ENCODE peak calls at places on chromosomes 2 and 18, in four cellular contexts. G is tibial nerve, B is heart left ventricle, P is transverse colon. L is an unnamed sample.

GRCh38 chr2:127932199-127932877 is 46.6 kb upstream of the AMMECR1L start:
- DNase-seq in B (no peak), P (no peak), G (no peak), L (no peak)

GRCh38 chr2:230650585-230651137 is 62.0 kb upstream of the CAB39 start:
- DNase-seq in G (no peak), B (no peak), P (no peak), L (no peak)

GRCh38 chr2:68824831-68825230 is 46.4 kb downstream of the BMP10 start:
- DNase-seq in B (no peak), P (no peak), G (no peak), L (no peak)

GRCh38 chr2:226795281-226796011 is 4.2 kb downstream of the IRS1 start:
- DNase-seq in B (peak), G (no peak), P (no peak), L (no peak)

GRCh38 chr2:44930274-44930826 is 11.2 kb upstream of the SIX3 start:
- DNase-seq in B (no peak), G (no peak), P (no peak), L (no peak)

GRCh38 chr2:205748660-205749059 is 66.4 kb downstream of the NRP2 start:
- DNase-seq in G (no peak), P (no peak), B (no peak), L (no peak)

GRCh38 chr18:29874519-29875098 is 1167.9 kb downstream of the DSC3 start:
- DNase-seq in P (no peak), B (no peak), G (no peak), L (no peak)

GRCh38 chr18:46279673-46280072 is 175.5 kb downstream of the HAUS1 start:
- DNase-seq in B (no peak), P (no peak), G (no peak), L (no peak)

GRCh38 chr2:54404270-54404669 is 51.9 kb upstream of the SPTBN1 start:
- DNase-seq in G (no peak), P (no peak), B (no peak), L (no peak)

GRCh38 chr2:98037666-98038339 is 42.1 kb upstream of the TMEM131 start:
- DNase-seq in P (no peak), G (no peak), B (no peak), L (no peak)

GRCh38 chr2:869357-869871 is 81.2 kb upstream of the SNTG2 start:
- DNase-seq in P (no peak), G (no peak), B (no peak), L (no peak)

GRCh38 chr2:133568172-133568571 is at the start of gene NCKAP5:
- DNase-seq in P (peak), G (peak), B (no peak), L (no peak)

DNA sequence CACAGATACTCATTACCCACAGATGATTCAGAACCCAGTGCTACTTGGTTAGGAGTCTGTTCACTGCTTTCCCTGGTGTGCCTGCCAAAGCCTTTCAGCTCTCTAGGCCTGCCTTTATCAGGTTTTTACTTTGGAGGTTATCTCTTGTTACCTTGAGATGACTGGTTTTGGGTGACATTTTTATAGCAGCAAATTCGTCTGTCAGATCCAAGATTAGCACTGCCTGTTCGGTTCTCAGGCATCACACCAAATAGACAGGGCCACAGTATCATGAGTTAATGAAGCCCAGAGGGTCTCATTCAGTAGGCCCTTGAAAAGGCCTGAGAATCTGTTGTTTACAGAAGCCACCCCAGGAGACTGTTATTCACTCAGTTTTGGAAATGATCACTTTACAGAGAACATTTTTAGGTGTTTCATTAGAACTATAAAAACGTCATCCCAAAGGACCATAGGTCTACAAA is 121.2 kb downstream of the OSBPL6 start:
- DNase-seq in B (no peak), G (no peak), P (no peak), L (no peak)
- TF ChIP-seq POLR2A in B (no peak), G (no peak), P (no peak), L (no peak)

DNA sequence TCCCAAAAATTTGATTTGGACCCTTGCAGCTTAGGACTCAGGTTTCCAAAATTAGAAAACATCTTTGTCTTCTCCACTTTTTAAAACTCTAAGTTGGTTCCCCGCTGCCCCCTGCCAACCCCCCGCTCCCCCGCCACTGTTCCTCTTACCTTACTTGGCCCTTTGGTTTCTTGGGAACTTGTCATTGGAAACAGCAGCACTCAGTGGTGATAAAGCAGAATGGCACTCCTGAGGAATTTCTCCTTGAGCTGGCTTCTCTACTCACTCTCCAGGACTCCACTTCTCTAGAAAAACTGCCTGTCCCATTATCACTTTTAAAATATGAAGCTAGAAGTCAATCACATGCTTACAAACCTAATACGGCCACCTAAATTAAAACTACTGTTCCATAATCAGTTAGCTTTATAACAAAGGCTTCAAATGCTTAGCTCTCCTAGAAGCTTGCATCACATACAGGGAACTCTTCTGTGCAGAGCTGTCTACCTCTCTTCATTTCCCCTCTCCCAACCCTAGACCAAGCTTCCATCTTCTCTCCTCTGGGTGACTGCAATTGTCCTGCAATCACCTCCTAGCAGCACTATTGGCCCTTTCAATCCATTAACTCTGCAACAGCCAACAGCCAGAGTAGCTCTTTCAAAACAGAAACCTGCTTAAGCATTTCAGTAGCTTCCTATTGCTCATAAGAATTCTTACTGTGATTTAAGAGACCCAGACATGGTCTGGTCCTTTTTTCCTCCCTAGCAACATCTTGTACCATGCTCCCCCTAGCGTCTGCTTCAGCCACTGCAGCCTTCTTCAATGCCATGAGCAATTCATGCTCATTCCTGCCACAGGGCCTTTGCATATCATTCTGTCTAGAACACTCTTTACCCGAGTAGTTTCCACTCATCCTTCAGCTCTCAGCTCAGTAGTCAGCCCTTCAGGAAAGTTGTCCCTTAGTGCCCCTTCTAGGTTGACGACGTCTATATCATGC is 15.2 kb upstream of the PLEKHM3 start:
- DNase-seq in G (peak), B (peak), P (peak), L (peak)
- H3K4me3 ChIP-seq in G (no peak), B (no peak), P (no peak), L (no peak)

DNA sequence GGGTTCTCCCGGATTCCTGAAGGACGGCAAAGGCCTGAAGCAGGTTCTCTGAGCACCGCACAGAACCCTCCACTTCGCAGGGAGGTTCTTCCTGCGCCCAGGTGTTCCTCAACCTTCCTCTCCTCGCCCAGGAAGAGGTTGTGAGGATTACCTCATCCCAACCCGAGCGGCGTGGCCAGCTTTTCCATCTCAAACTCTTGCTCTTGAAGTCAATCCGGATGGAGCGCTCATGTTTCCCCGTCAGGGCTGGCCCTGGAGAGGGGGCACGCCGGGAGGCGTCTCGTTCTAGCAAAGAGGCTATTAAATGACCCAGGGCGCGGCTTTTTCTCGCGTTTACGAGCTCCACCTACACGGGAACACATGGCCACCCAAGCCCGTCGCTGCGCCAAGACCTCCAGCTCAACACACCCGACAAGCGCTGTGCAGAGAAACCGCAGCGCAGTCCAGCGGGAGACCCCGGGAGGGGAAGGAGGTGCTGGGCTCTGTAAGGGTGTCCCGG is 565 bp upstream of the RAB10 start:
- DNase-seq in B (peak), G (no peak), P (peak), L (peak)
- TF ChIP-seq POLR2A in B (no peak), G (no peak), P (peak), L (no peak)

DNA sequence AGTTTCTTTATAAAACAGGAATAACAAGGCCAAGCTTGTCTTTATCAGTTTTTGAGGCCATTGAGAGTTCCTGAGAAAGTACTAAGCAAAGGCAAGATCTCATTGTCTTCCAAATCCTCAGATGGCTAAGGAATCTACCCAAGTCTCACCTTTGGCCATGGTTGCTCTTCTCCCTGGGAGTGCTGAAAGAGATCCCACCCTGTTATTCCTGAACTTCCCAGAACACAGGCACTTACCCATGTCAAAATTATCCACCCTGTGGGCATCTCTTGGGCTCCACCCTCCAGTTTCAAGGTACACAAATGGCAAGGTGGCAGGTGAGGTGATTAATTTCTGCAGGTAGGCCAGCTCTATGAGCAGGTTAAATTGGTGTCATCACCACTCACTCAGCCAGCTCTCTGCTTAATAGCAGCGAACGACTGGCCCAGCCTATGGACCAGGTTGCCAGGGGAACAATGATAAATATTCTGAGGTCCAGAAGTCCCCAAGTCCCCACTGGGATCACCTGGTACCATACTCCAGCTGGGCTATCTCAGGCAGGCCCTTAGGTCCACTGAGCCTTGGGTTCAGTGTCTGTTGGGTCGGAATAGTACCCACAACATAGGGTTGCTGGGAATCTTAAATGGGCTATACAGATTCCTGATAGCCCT is 2.3 kb upstream of the SPRED2 start:
- DNase-seq in P (no peak), G (no peak), B (no peak), L (no peak)
- H3K4me3 ChIP-seq in P (no peak), G (peak), B (no peak), L (no peak)

DNA sequence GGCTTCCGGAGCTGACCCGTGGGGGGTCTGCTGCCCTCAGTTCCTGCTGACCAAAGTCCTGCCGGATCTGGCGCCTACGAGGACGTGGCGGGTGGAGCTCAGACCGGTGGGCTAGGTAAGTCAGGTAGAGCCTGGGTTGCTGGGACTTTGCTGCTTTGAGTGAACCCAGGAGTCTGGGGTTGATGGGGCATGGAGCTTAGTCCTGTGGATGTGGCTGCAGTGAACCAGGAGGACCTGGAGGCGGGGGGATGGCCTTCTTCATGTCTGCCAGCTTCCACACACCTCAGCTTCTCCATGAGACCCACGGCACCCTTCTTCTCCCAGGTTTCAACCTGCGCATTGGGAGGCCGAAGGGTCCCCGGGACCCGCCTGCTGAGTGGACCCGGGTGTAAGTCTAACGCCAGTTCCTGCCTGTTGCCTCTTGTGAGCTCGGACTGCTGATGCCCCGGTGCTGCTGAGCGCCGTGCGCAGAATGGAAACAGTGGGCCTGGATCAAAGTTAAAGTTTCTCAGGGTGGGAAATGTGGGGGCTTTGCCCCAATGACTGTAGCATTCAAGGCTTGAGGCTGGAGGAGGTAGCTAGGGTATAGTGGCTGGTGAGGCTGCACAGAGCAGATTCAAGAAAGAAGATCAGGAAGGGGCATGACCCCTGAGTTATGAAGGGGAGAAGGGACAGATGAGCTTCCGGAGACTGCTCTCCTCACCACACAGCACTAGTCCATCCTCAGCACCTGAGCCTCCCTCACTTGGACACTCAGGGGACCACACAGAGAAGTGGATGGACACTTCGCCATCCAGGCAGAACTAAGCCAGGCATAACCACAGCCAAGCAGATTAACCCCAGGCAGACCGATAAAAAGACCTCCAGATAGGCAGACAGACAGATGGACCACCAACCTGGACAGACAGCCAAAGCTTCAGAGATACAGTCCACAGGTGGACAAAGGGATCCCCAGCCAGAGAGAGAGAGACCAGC is 17.3 kb downstream of the PTPN18 start:
- DNase-seq in P (no peak), B (no peak), G (no peak), L (peak)
- TF ChIP-seq POLR2A in P (no peak), B (no peak), G (no peak), L (no peak)

DNA sequence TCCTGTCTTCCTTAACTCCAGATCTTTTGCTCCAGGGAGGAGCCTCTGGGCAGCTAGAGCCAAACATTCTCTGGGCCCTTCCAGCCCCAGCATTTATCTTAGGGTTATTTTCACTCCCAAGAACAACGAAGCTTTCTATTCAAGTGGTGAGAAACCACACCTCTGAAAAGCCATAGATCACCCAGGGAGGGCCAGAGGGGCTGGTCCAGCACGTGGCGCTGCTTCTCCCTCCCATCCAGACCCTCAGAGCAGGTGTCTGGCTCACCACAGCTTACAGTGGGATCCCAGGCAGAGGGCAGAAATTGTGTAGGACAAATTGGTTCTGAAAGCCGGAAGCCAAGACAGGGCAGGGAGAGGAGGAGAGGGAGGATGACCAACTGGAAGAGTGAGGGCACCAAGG is 74.0 kb upstream of the PKDCC start:
- DNase-seq in P (no peak), B (no peak), G (no peak), L (no peak)
- H3K4me3 ChIP-seq in P (no peak), B (no peak), G (no peak), L (no peak)

GRCh38 chr2:61855178-61855523 is 1.3 kb upstream of the FAM161A start:
- DNase-seq in G (no peak), P (peak), B (no peak), L (no peak)

GRCh38 chr2:61853086-61853847 is 593 bp downstream of the FAM161A start:
- DNase-seq in G (peak), B (no peak), P (peak), L (peak)

GRCh38 chr2:61853848-61854434 is at the start of gene FAM161A:
- DNase-seq in B (peak), P (peak), G (peak), L (peak)

GRCh38 chr2:61854435-61855177 is 746 bp upstream of the FAM161A start:
- DNase-seq in B (peak), G (peak), P (peak), L (peak)
- TF ChIP-seq POLR2A in B (no peak), G (no peak), P (no peak), L (no peak)

GRCh38 chr2:47072728-47073191 is 82.3 kb downstream of the STPG4 start:
- DNase-seq in P (peak), G (peak), B (no peak), L (no peak)

GRCh38 chr2:47072018-47072691 is 83.0 kb downstream of the STPG4 start:
- DNase-seq in B (peak), G (peak), P (peak), L (peak)

GRCh38 chr2:47069628-47070154 is 85.4 kb downstream of the STPG4 start:
- DNase-seq in P (peak), B (peak), G (no peak), L (peak)

GRCh38 chr2:47070155-47070919 is 84.8 kb downstream of the STPG4 start:
- DNase-seq in G (no peak), B (no peak), P (no peak), L (no peak)

DNA sequence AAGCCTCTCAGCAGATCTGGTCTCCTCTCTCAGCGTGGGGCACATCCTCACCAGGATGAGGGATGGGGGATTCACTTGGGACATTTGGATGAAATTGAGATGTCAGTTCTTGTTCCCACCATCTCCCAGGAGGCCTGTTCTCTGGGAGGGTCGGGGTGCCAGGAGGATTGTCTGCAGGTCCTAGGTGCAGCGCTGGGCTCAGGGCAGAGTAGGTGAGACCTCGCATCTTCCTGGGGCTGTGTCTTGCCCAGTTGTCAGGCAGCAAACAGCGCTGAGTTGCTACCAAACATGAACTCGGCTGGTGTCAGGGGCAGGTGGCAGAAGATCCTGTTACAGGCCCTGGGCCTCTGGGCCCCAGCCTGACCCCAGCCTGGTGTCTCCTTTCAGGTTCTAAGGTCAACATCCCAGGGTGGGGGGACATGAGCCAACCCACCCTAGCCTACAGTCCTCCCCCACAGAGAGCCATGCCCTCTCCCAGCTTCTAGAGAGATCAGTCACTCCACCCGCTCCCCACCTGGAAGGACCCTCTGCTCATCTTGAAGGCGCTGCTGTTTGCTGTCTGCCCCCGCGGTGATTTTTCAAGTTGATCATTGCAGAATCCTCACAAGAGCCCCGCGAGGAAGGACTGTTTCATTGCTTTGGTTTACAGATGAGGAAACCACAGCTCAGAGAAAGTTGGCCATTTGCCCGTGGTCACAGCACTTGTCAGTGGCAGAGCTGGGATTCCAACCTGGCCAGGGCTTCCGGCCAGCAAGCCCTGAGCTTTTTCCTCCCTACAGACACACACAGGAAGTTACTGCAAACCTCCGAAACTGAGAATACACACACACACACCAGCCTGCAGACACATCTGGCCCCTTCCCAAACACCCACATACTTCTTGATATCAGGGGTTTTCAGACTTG is 83.9 kb downstream of the STPG4 start:
- DNase-seq in G (peak), P (peak), B (peak), L (peak)
- H3K4me3 ChIP-seq in G (no peak), P (no peak), B (no peak), L (no peak)

L was measured in lower leg skin.